ENCODE peak calls at places on chromosome 9, in four cellular contexts. O is H9, B is fibroblast of lung, M is astrocyte. I is an unnamed sample. For H3K9me3 and H3K4me1, the result is how much of the 10 kb centered on the place peaks cover.

GRCh38 chr9:92600742-92601261 is 65.0 kb upstream of the ECM2 start:
- DNase-seq in M (peak), O (no peak), B (peak), I (peak)

GRCh38 chr9:73871636-73872035 is 625.5 kb upstream of the RORB start:
- DNase-seq in M (peak), O (no peak), B (no peak), I (peak)

GRCh38 chr9:90073551-90073950 is 468.7 kb downstream of the GADD45G start:
- DNase-seq in B (no peak), M (no peak), O (no peak), I (no peak)

GRCh38 chr9:22683393-22684075 is 236.9 kb downstream of the DMRTA1 start:
- DNase-seq in B (peak), M (peak), O (no peak), I (peak)

GRCh38 chr9:106771618-106772017 is 91.3 kb upstream of the ZNF462 start:
- DNase-seq in O (no peak), B (peak), M (no peak), I (no peak)

GRCh38 chr9:18238752-18239151 is 235.2 kb upstream of the ADAMTSL1 start:
- DNase-seq in M (peak), O (no peak), B (peak), I (peak)

GRCh38 chr9:99793528-99793927 is 28.2 kb upstream of the NR4A3 start:
- DNase-seq in B (no peak), M (no peak), O (no peak), I (no peak)

GRCh38 chr9:6869081-6869948 is 111.5 kb downstream of the KDM4C start:
- DNase-seq in O (peak), M (no peak), B (no peak), I (peak)

GRCh38 chr9:113807173-113808061 is 68.7 kb upstream of the ZNF618 start:
- DNase-seq in B (peak), O (peak), M (peak), I (peak)

GRCh38 chr9:112248722-112249121 is 73.6 kb upstream of the SUSD1 start:
- DNase-seq in B (peak), O (no peak), M (peak), I (peak)

GRCh38 chr9:74770508-74771261 is 117.0 kb downstream of the TRPM6 start:
- DNase-seq in B (no peak), O (peak), M (no peak), I (no peak)

GRCh38 chr9:108991479-108991878 is 21.8 kb downstream of the CTNNAL1 start:
- DNase-seq in O (no peak), B (no peak), M (peak), I (no peak)

GRCh38 chr9:101569736-101570501 is 24.9 kb downstream of the PPP3R2 start:
- DNase-seq in O (no peak), B (no peak), M (no peak), I (no peak)

GRCh38 chr9:136629001-136629878 is 33.5 kb upstream of the EGFL7 start:
- DNase-seq in M (no peak), B (no peak), O (no peak), I (no peak)

GRCh38 chr9:518540-518939 is 303.9 kb downstream of the DOCK8 start:
- DNase-seq in B (no peak), M (no peak), O (no peak), I (no peak)

GRCh38 chr9:37025381-37026084 is 8.5 kb downstream of the PAX5 start:
- DNase-seq in M (no peak), O (peak), B (no peak), I (no peak)

GRCh38 chr9:113899205-113899604 is 23.1 kb downstream of the ZNF618 start:
- DNase-seq in M (no peak), O (no peak), B (no peak), I (no peak)

GRCh38 chr9:38404314-38404713 is 11.8 kb downstream of the ALDH1B1 start:
- DNase-seq in M (no peak), B (no peak), O (no peak), I (no peak)

GRCh38 chr9:4277531-4277991 is 22.3 kb downstream of the GLIS3 start:
- DNase-seq in M (peak), O (no peak), B (no peak), I (peak)

GRCh38 chr9:136373300-136374182 is at the start of gene CARD9:
- DNase-seq in M (no peak), O (no peak), B (no peak), I (no peak)

GRCh38 chr9:137305060-137305787 is 3.2 kb upstream of the NRARP start:
- DNase-seq in O (peak), B (peak), M (peak), I (no peak)

GRCh38 chr9:85742630-85742928 is 825 bp upstream of the AGTPBP1 start:
- DNase-seq in B (peak), O (no peak), M (peak), I (peak)

GRCh38 chr9:75855509-75855908 is 35.0 kb upstream of the PCSK5 start:
- DNase-seq in B (peak), O (no peak), M (no peak), I (peak)

GRCh38 chr9:136370037-136370436 is 3.4 kb downstream of the CARD9 start:
- DNase-seq in M (no peak), B (no peak), O (no peak), I (no peak)

GRCh38 chr9:8270235-8270634 is 470.7 kb upstream of the DMAC1 start:
- DNase-seq in O (no peak), M (no peak), B (no peak), I (no peak)

GRCh38 chr9:112333639-112334318 is 360 bp upstream of the PTBP3 start:
- DNase-seq in O (peak), M (peak), B (peak), I (peak)

GRCh38 chr9:104143554-104143919 is 49.4 kb downstream of the SMC2 start:
- DNase-seq in O (no peak), M (no peak), B (no peak), I (no peak)

GRCh38 chr9:37676411-37676830 is 25.7 kb downstream of the FRMPD1 start:
- DNase-seq in O (no peak), M (no peak), B (no peak), I (no peak)

GRCh38 chr9:109817146-109817845 is 37.3 kb downstream of the PALM2AKAP2 start:
- DNase-seq in M (peak), B (no peak), O (no peak), I (peak)

GRCh38 chr9:36154213-36154952 is 14.8 kb upstream of the CCIN start:
- DNase-seq in M (peak), O (no peak), B (peak), I (no peak)

GRCh38 chr9:13967493-13967892 is 346.4 kb downstream of the NFIB start:
- DNase-seq in B (no peak), M (no peak), O (no peak), I (no peak)

GRCh38 chr9:27497883-27498553 is 26.1 kb upstream of the IFNK start:
- DNase-seq in O (no peak), M (no peak), B (no peak), I (no peak)

GRCh38 chr9:110133608-110134214 is 74.2 kb downstream of the C9orf152 start:
- DNase-seq in M (peak), B (peak), O (no peak), I (peak)

GRCh38 chr9:126591083-126591482 is 22.6 kb upstream of the LMX1B start:
- DNase-seq in M (no peak), O (no peak), B (no peak), I (no peak)

GRCh38 chr9:126635661-126636439 is 22.1 kb downstream of the LMX1B start:
- DNase-seq in O (peak), B (no peak), M (no peak), I (no peak)

GRCh38 chr9:8733096-8733954 is 933.7 kb upstream of the DMAC1 start:
- DNase-seq in M (peak), O (peak), B (peak), I (no peak)

GRCh38 chr9:119283118-119283794 is 86.0 kb downstream of the BRINP1 start:
- DNase-seq in B (no peak), M (peak), O (peak), I (no peak)

GRCh38 chr9:130225071-130225470 is 40.5 kb upstream of the HMCN2 start:
- DNase-seq in M (no peak), O (no peak), B (no peak), I (no peak)
- H3K9ac ChIP-seq in M (no peak), O (no peak), B (no peak), I (no peak)

DNA sequence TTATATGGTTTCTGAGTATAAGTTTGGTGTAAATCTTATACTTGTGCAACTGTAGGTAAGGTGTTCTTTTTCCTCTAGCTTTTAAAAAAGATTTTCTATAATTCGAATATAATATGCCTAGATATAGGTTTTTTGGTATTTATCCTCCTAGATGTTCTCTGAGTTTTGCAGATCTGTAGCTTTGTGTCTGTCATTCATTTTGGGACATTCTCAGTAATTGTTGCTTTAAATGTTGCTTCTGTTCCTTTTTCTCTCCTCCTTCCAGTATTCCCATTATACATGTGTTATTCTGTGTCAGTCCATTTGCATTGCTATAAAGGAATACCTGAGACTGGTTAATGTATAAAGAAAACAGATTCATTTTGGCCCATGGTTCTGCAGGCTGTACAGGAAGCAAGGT is 33.7 kb downstream of the LURAP1L start:
- DNase-seq in B (no peak), O (no peak), M (no peak), I (no peak)
- H3K9me3 ChIP-seq in B (under half), O (under half), M (under half), I (under half)

DNA sequence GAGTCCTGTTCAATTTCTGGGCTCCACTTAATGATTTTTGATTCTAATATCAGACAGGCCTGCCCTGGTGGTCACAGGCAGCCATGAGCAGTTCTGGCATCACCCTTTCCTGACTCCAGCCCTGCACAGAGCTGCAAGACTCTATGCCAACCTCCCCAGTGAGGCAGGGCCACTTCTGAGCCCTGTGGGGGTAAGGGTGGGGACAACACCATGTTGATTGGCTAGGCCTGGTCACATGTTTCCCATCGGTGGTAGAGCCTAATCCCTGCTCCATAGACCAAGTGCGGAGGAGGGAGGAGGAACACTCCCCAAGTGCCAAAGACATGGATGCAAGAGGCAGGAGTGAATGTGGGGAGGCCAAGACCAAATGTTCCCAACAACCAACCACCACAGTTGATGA is 134.6 kb downstream of the PHF2 start:
- DNase-seq in B (no peak), M (no peak), O (no peak), I (no peak)
- H3K4me1 ChIP-seq in B (under half), M (under half), O (under half), I (under half)

GRCh38 chr9:131111186-131111853 is 14.1 kb upstream of the NUP214 start:
- DNase-seq in B (no peak), O (no peak), M (no peak), I (peak)
- H3K9ac ChIP-seq in B (no peak), O (no peak), M (no peak), I (no peak)

GRCh38 chr9:95249986-95250385 is 67.5 kb downstream of the FANCC start:
- DNase-seq in B (no peak), M (no peak), O (no peak), I (no peak)

GRCh38 chr9:95246547-95246946 is 71.0 kb downstream of the FANCC start:
- DNase-seq in M (no peak), B (no peak), O (no peak), I (no peak)

GRCh38 chr9:95250462-95251058 is 66.9 kb downstream of the FANCC start:
- DNase-seq in B (no peak), M (no peak), O (no peak), I (no peak)
- H3K9me3 ChIP-seq in B (under half), M (under half), O (under half), I (under half)

GRCh38 chr9:2837915-2838314 is 6.0 kb downstream of the PUM3 start:
- DNase-seq in M (no peak), O (no peak), B (peak), I (peak)

GRCh38 chr9:2833096-2833495 is 10.8 kb downstream of the PUM3 start:
- DNase-seq in B (no peak), M (no peak), O (no peak), I (no peak)

GRCh38 chr9:2838356-2838983 is 5.4 kb downstream of the PUM3 start:
- DNase-seq in B (peak), O (no peak), M (no peak), I (peak)

GRCh38 chr9:2838984-2839367 is 4.9 kb downstream of the PUM3 start:
- DNase-seq in O (no peak), M (no peak), B (peak), I (no peak)
- H3K4me1 ChIP-seq in O (under half), M (under half), B (under half), I (half or more)

I was measured in adipocyte.